ENCODE peak calls at places on chromosomes 1 and 21, in four cellular contexts. P is Calu3; T is CD4-positive, alpha-beta T cell; Y is choroid plexus epithelial cell. Z is an unnamed sample.

GRCh38 chr1:150895618-150896017 is 8.7 kb downstream of the CTXND2 start:
- DNase-seq in P (no peak), T (no peak), Y (peak; percentile 31), Z (peak; percentile 90)

GRCh38 chr1:22903113-22903512 is 69.6 kb downstream of the LACTBL1 start:
- DNase-seq in P (peak; percentile 2), T (no peak), Y (no peak), Z (no peak)

GRCh38 chr1:29398431-29398830 is 162.1 kb downstream of the PTPRU start:
- DNase-seq in P (peak; percentile 39), T (no peak), Y (no peak), Z (peak; percentile 72)

GRCh38 chr1:30183895-30184294 is 539.5 kb downstream of the MATN1 start:
- DNase-seq in P (no peak), T (no peak), Y (no peak), Z (no peak)

GRCh38 chr1:183276386-183276785 is 90.3 kb downstream of the LAMC2 start:
- DNase-seq in P (no peak), T (no peak), Y (no peak), Z (no peak)

GRCh38 chr1:183230403-183230802 is 44.3 kb downstream of the LAMC2 start:
- DNase-seq in P (no peak), T (no peak), Y (peak; percentile 45), Z (peak; percentile 82)

GRCh38 chr1:225454067-225454618 is 26.3 kb upstream of the LBR start:
- DNase-seq in P (no peak), T (no peak), Y (peak; percentile 62), Z (peak; percentile 97)

GRCh38 chr1:70745199-70745598 is 302.4 kb downstream of the PTGER3 start:
- DNase-seq in P (no peak), T (no peak), Y (peak; percentile 3), Z (peak; percentile 20)

GRCh38 chr21:34360488-34361241 is 3.1 kb upstream of the KCNE2 start:
- DNase-seq in P (no peak), T (no peak), Y (no peak), Z (no peak)

GRCh38 chr21:14875704-14876364 is 189.0 kb downstream of the NRIP1 start:
- DNase-seq in P (peak; percentile 20), T (no peak), Y (peak; percentile 64), Z (no peak)

GRCh38 chr1:235835226-235835625 is 31.5 kb downstream of the LYST start:
- DNase-seq in P (no peak), T (no peak), Y (peak; percentile 31), Z (no peak)

GRCh38 chr1:80633947-80634710 is 1166.6 kb upstream of the ADGRL2 start:
- DNase-seq in P (no peak), T (no peak), Y (no peak), Z (peak; percentile 44)

GRCh38 chr1:234842726-234843641 is 233.0 kb upstream of the IRF2BP2 start:
- DNase-seq in P (no peak), T (peak; percentile 38), Y (peak; percentile 34), Z (no peak)

GRCh38 chr21:15400905-15401304 is 328.9 kb upstream of the USP25 start:
- DNase-seq in P (no peak), T (no peak), Y (no peak), Z (peak; percentile 9)

GRCh38 chr1:33612877-33613487 is 140.5 kb downstream of the ZSCAN20 start:
- DNase-seq in P (peak; percentile 69), T (no peak), Y (peak; percentile 85), Z (peak; percentile 72)

GRCh38 chr1:218671573-218671972 is 326.4 kb downstream of the TGFB2 start:
- DNase-seq in P (no peak), T (no peak), Y (peak; percentile 66), Z (no peak)

GRCh38 chr1:77671836-77672235 is 10.6 kb downstream of the ZZZ3 start:
- DNase-seq in P (no peak), T (no peak), Y (peak; percentile 36), Z (peak; percentile 8)

GRCh38 chr1:36349839-36350238 is 26.4 kb upstream of the EVA1B start:
- DNase-seq in P (no peak), T (no peak), Y (peak; percentile 37), Z (no peak)

GRCh38 chr1:36352141-36352909 is 28.9 kb upstream of the EVA1B start:
- DNase-seq in P (peak; percentile 58), T (no peak), Y (peak; percentile 49), Z (no peak)

GRCh38 chr1:36350659-36351171 is 27.3 kb upstream of the EVA1B start:
- DNase-seq in P (peak; percentile 76), T (peak; percentile 57), Y (peak; percentile 78), Z (peak; percentile 77)

GRCh38 chr1:36352910-36353878 is 29.7 kb upstream of the EVA1B start:
- DNase-seq in P (peak; percentile 37), T (no peak), Y (peak; percentile 51), Z (peak; percentile 45)

GRCh38 chr1:36351222-36351977 is 28.0 kb upstream of the EVA1B start:
- DNase-seq in P (peak; percentile 70), T (no peak), Y (peak; percentile 84), Z (peak; percentile 65)
- TF ChIP-seq CTCF in P (no peak), T (no peak), Y (peak; percentile 46), Z (no peak)

GRCh38 chr1:24201941-24202440 is 14.9 kb upstream of the IFNLR1 start:
- DNase-seq in P (peak; percentile 78), T (peak; percentile 45), Y (peak; percentile 92), Z (peak; percentile 98)
- TF ChIP-seq CTCF in P (peak; percentile 65), T (peak; percentile 77), Y (peak; percentile 90), Z (peak; percentile 89)

GRCh38 chr1:84687703-84688460 is 2.4 kb downstream of the SSX2IP start:
- DNase-seq in P (no peak), T (no peak), Y (no peak), Z (no peak)

GRCh38 chr1:84677415-84678099 is 12.7 kb downstream of the SSX2IP start:
- DNase-seq in P (no peak), T (no peak), Y (no peak), Z (no peak)

GRCh38 chr1:84686203-84686602 is 4.1 kb downstream of the SSX2IP start:
- DNase-seq in P (no peak), T (no peak), Y (no peak), Z (no peak)

GRCh38 chr1:84683508-84683907 is 6.8 kb downstream of the SSX2IP start:
- DNase-seq in P (no peak), T (no peak), Y (no peak), Z (no peak)

DNA sequence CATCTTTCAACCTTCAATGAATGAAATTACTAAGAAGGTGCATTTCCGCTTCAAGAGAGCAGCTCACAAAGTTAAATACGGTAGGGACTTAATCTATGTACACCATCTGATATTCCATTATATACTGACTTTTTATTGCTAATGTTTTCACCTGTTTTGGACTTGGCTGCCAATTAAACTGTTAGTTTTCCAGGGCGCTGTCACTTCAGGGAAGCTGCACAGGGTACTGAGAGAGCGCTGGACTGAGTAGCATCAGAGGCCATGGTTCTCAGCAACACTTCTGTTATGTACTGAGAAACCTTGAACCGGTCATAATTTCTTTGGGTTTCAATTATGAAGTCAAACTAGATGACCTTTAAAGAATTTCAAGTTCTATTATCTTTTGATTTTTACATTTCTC is 8.2 kb downstream of the SSX2IP start:
- DNase-seq in P (no peak), T (no peak), Y (no peak), Z (no peak)
- TF ChIP-seq CTCF in P (no peak), T (no peak), Y (no peak), Z (no peak)

GRCh38 chr1:4830756-4831155 is 176.3 kb downstream of the AJAP1 start:
- DNase-seq in P (no peak), T (no peak), Y (no peak), Z (no peak)

GRCh38 chr1:4820543-4820942 is 166.1 kb downstream of the AJAP1 start:
- DNase-seq in P (no peak), T (no peak), Y (no peak), Z (no peak)

GRCh38 chr1:4825841-4826450 is 171.5 kb downstream of the AJAP1 start:
- DNase-seq in P (no peak), T (no peak), Y (peak; percentile 2), Z (peak; percentile 40)
- TF ChIP-seq CTCF in P (no peak), T (no peak), Y (no peak), Z (no peak)

GRCh38 chr1:171716620-171717019 is 25.2 kb downstream of the VAMP4 start:
- DNase-seq in P (peak; percentile 4), T (no peak), Y (peak; percentile 7), Z (no peak)

GRCh38 chr1:171718848-171719247 is 23.0 kb downstream of the VAMP4 start:
- DNase-seq in P (no peak), T (no peak), Y (no peak), Z (no peak)

GRCh38 chr1:171718216-171718615 is 23.6 kb downstream of the VAMP4 start:
- DNase-seq in P (no peak), T (no peak), Y (peak; percentile 22), Z (no peak)

GRCh38 chr1:171717080-171717479 is 24.8 kb downstream of the VAMP4 start:
- DNase-seq in P (no peak), T (no peak), Y (peak; percentile 3), Z (no peak)

DNA sequence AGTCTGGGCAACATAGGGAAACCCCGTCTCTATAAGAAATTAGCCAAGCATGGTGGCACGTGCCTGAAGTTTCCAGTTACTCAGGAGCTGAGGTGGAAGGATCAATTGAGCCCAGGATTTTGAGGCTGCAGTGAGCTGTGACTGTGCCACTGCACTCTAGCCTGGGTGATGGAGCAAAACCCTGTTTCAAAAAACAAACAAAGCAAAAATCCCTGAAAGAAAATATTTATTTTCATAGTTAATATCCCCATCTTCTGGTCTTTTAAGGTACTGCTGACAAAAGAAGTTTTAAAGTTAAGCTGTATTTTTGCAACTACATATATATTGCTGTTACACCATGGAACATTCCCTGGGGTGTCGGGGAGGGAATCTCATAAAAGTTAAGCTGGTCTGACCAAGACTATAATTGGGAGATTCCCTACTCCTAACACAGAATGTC is 26.0 kb downstream of the VAMP4 start:
- DNase-seq in P (no peak), T (no peak), Y (peak; percentile 47), Z (peak; percentile 18)
- TF ChIP-seq CTCF in P (peak; percentile 36), T (no peak), Y (peak; percentile 53), Z (peak; percentile 44)

GRCh38 chr1:9129391-9130041 is 614 bp upstream of the GPR157 start:
- DNase-seq in P (peak; percentile 88), T (peak; percentile 83), Y (peak; percentile 51), Z (peak; percentile 80)

GRCh38 chr1:9128161-9128519 is 762 bp downstream of the GPR157 start:
- DNase-seq in P (peak; percentile 15), T (no peak), Y (no peak), Z (peak; percentile 36)

GRCh38 chr1:9127395-9128160 is 1.3 kb downstream of the GPR157 start:
- DNase-seq in P (no peak), T (no peak), Y (no peak), Z (peak; percentile 20)

GRCh38 chr1:9126511-9126910 is 2.4 kb downstream of the GPR157 start:
- DNase-seq in P (no peak), T (no peak), Y (no peak), Z (no peak)

GRCh38 chr1:9128520-9129371 is at the start of gene GPR157:
- DNase-seq in P (peak; percentile 84), T (peak; percentile 79), Y (peak; percentile 75), Z (peak; percentile 87)
- TF ChIP-seq CTCF in P (no peak), T (no peak), Y (peak; percentile 27), Z (no peak)

GRCh38 chr1:57340361-57341192 is 83.3 kb downstream of the DAB1 start:
- DNase-seq in P (no peak), T (no peak), Y (no peak), Z (no peak)
- TF ChIP-seq CTCF in P (no peak), T (no peak), Y (no peak), Z (no peak)